ENCODE peak calls at places on chromosomes 12 and 14, in four cellular contexts. One of them, this sample, is unnamed.

GRCh38 chr12:2149091-2149490 is 96.3 kb downstream of the CACNA1C start:
- DNase-seq in HCT116: no peak
- DNase-seq in PC-3: no peak
- DNase-seq in SK-N-SH: no peak
- DNase-seq in this sample: peak; percentile 32

GRCh38 chr12:7667025-7667575 is 1.4 kb upstream of the APOBEC1 start:
- DNase-seq in SK-N-SH: no peak
- DNase-seq in HCT116: peak; percentile 19
- DNase-seq in PC-3: peak; percentile 15
- DNase-seq in this sample: peak; percentile 47

GRCh38 chr12:52667509-52667908 is 12.7 kb downstream of the KRT1 start:
- DNase-seq in HCT116: no peak
- DNase-seq in SK-N-SH: no peak
- DNase-seq in PC-3: peak; percentile 36
- DNase-seq in this sample: no peak

GRCh38 chr12:131441638-131442336 is 269.1 kb upstream of the SFSWAP start:
- DNase-seq in PC-3: no peak
- DNase-seq in SK-N-SH: no peak
- DNase-seq in HCT116: no peak
- DNase-seq in this sample: no peak

GRCh38 chr12:75533239-75533638 is 21.8 kb upstream of the KRR1 start:
- DNase-seq in HCT116: no peak
- DNase-seq in PC-3: no peak
- DNase-seq in SK-N-SH: no peak
- DNase-seq in this sample: no peak

GRCh38 chr12:132186857-132187620 is 42.8 kb downstream of the NOC4L start:
- DNase-seq in PC-3: peak; percentile 36
- DNase-seq in SK-N-SH: no peak
- DNase-seq in HCT116: no peak
- DNase-seq in this sample: no peak

GRCh38 chr12:19010087-19010486 is 119.4 kb upstream of the PLEKHA5 start:
- DNase-seq in PC-3: no peak
- DNase-seq in SK-N-SH: no peak
- DNase-seq in HCT116: no peak
- DNase-seq in this sample: no peak

GRCh38 chr12:84858796-84859195 is 53.8 kb downstream of the SLC6A15 start:
- DNase-seq in HCT116: no peak
- DNase-seq in PC-3: no peak
- DNase-seq in SK-N-SH: no peak
- DNase-seq in this sample: no peak

GRCh38 chr12:123532808-123533649 is 490 bp downstream of the RILPL1 start:
- DNase-seq in HCT116: no peak
- DNase-seq in SK-N-SH: no peak
- DNase-seq in PC-3: peak; percentile 17
- DNase-seq in this sample: peak; percentile 74

GRCh38 chr12:6318440-6318879 is 8.0 kb downstream of the PLEKHG6 start:
- DNase-seq in PC-3: no peak
- DNase-seq in HCT116: no peak
- DNase-seq in SK-N-SH: no peak
- DNase-seq in this sample: peak; percentile 0

GRCh38 chr12:57775563-57776246 is 3.3 kb downstream of the EEF1AKMT3 start:
- DNase-seq in HCT116: no peak
- DNase-seq in SK-N-SH: no peak
- DNase-seq in PC-3: no peak
- DNase-seq in this sample: no peak

GRCh38 chr12:16553457-16553856 is 52.5 kb downstream of the LMO3 start:
- DNase-seq in PC-3: no peak
- DNase-seq in SK-N-SH: no peak
- DNase-seq in HCT116: no peak
- DNase-seq in this sample: peak; percentile 45

GRCh38 chr12:114504311-114504710 is 98.4 kb upstream of the TBX5 start:
- DNase-seq in HCT116: no peak
- DNase-seq in SK-N-SH: no peak
- DNase-seq in PC-3: no peak
- DNase-seq in this sample: peak; percentile 31

GRCh38 chr12:22287056-22287455 is 47.5 kb downstream of the ST8SIA1 start:
- DNase-seq in HCT116: no peak
- DNase-seq in PC-3: no peak
- DNase-seq in SK-N-SH: no peak
- DNase-seq in this sample: peak; percentile 10

GRCh38 chr14:24941719-24942118 is 108.2 kb downstream of the STXBP6 start:
- DNase-seq in HCT116: no peak
- DNase-seq in PC-3: no peak
- DNase-seq in SK-N-SH: no peak
- DNase-seq in this sample: no peak

GRCh38 chr12:112936264-112936663 is 2.0 kb upstream of the OAS3 start:
- DNase-seq in HCT116: no peak
- DNase-seq in PC-3: no peak
- DNase-seq in SK-N-SH: no peak
- DNase-seq in this sample: no peak

GRCh38 chr14:103767306-103767894 is 51.8 kb downstream of the ZFYVE21 start:
- DNase-seq in SK-N-SH: no peak
- DNase-seq in PC-3: no peak
- DNase-seq in HCT116: no peak
- DNase-seq in this sample: no peak

GRCh38 chr12:105418821-105419291 is 88.4 kb downstream of the C12orf75 start:
- DNase-seq in SK-N-SH: no peak
- DNase-seq in PC-3: no peak
- DNase-seq in HCT116: no peak
- DNase-seq in this sample: peak; percentile 44

GRCh38 chr14:59333668-59334067 is 131.5 kb downstream of the GPR135 start:
- DNase-seq in PC-3: no peak
- DNase-seq in HCT116: no peak
- DNase-seq in SK-N-SH: no peak
- DNase-seq in this sample: peak; percentile 96

GRCh38 chr12:31965090-31965489 is 5.9 kb downstream of the RESF1 start:
- DNase-seq in SK-N-SH: no peak
- DNase-seq in HCT116: no peak
- DNase-seq in PC-3: no peak
- DNase-seq in this sample: no peak

GRCh38 chr14:98458702-98459101 is 813.3 kb downstream of the BCL11B start:
- DNase-seq in PC-3: no peak
- DNase-seq in SK-N-SH: no peak
- DNase-seq in HCT116: no peak
- DNase-seq in this sample: no peak
- H3K9me2 ChIP-seq in PC-3: no peaks in the 10 kb centered on the region
- H3K9me2 ChIP-seq in SK-N-SH: no peaks in the 10 kb centered on the region
- H3K9me2 ChIP-seq in HCT116: no peaks in the 10 kb centered on the region
- H3K9me2 ChIP-seq in this sample: no peaks in the 10 kb centered on the region

GRCh38 chr14:65335548-65335947 is 77.0 kb upstream of the FUT8 start:
- DNase-seq in HCT116: no peak
- DNase-seq in PC-3: no peak
- DNase-seq in SK-N-SH: no peak
- DNase-seq in this sample: no peak
- H3K4me2 ChIP-seq in HCT116: no peak overlapping the region
- H3K4me2 ChIP-seq in PC-3: peak overlapping the region; percentile 54
- H3K4me2 ChIP-seq in SK-N-SH: no peak overlapping the region
- H3K4me2 ChIP-seq in this sample: no peak overlapping the region

GRCh38 chr14:75981426-75981825 is 369 bp downstream of the TGFB3 start:
- DNase-seq in PC-3: no peak
- DNase-seq in SK-N-SH: no peak
- DNase-seq in HCT116: no peak
- DNase-seq in this sample: no peak
- H3K9ac ChIP-seq in PC-3: peak overlapping the region; percentile 96
- H3K9ac ChIP-seq in SK-N-SH: peak overlapping the region; percentile 79
- H3K9ac ChIP-seq in HCT116: peak overlapping the region; percentile 77
- H3K9ac ChIP-seq in this sample: peak overlapping the region; percentile 94

GRCh38 chr12:94832780-94833760 is 170.4 kb downstream of the NDUFA12 start:
- DNase-seq in SK-N-SH: no peak
- DNase-seq in PC-3: peak; percentile 7
- DNase-seq in HCT116: no peak
- DNase-seq in this sample: peak; percentile 51
- H3K9me2 ChIP-seq in SK-N-SH: no peaks in the 10 kb centered on the region
- H3K9me2 ChIP-seq in PC-3: no peaks in the 10 kb centered on the region
- H3K9me2 ChIP-seq in HCT116: no peaks in the 10 kb centered on the region
- H3K9me2 ChIP-seq in this sample: no peaks in the 10 kb centered on the region

DNA sequence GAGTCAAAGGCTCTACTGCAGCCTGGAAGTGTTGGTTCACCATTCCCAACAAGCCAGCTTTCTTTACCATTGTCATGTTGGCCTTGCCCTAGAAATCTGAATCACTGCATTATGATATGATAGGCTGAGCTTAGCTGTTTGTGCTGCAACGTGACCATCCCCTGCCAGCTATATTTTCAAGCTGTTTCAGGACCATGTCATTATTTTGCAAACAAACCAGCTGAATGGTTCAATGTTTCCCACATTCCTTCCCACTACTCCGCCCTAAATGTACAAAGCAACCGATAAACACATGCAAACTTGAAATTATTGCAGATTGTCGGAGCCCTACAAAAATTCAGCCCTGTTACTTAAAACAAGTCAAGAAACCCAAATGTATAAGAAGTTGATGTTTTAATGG is 136.1 kb downstream of the KICS2 start:
- DNase-seq in PC-3: peak; percentile 53
- DNase-seq in SK-N-SH: no peak
- DNase-seq in HCT116: no peak
- DNase-seq in this sample: peak; percentile 67
- H3K4me2 ChIP-seq in PC-3: no peak overlapping the region
- H3K4me2 ChIP-seq in SK-N-SH: no peak overlapping the region
- H3K4me2 ChIP-seq in HCT116: no peak overlapping the region
- H3K4me2 ChIP-seq in this sample: peak overlapping the region; percentile 56

DNA sequence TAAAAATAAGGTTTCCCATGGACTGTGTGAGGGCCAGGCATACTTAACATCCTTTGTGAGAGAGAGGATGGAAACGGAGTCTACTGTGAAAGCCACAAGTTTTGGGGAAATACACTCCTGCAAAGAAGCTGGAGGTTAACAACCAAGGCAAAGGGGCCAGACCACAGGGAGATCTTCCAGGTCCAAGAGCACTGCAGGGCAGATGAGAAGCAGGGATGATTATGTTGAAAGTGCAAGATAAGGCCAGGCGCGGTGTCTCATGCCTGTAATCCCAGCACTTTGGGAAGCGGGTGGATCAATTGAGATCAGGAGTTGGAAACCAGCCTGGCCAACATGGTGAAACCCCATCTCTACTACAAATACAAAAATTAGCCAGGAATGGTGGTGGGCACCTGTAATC is 15.1 kb downstream of the COQ6 start:
- DNase-seq in SK-N-SH: no peak
- DNase-seq in HCT116: no peak
- DNase-seq in PC-3: no peak
- DNase-seq in this sample: no peak
- H3K9ac ChIP-seq in SK-N-SH: no peak overlapping the region
- H3K9ac ChIP-seq in HCT116: no peak overlapping the region
- H3K9ac ChIP-seq in PC-3: no peak overlapping the region
- H3K9ac ChIP-seq in this sample: no peak overlapping the region